ENCODE peak calls at places on chromosome 22, in ten cellular contexts. J is B cell, X is left ventricle myocardium inferior, T is esophagus muscularis mucosa, B is AG09309, D is tibial artery, R is astrocyte of the cerebellum, L is heart right ventricle, Y is fibroblast of mammary gland, O is HFFc6. Q is an unnamed sample.

GRCh38 chr22:45246060-45246985 is 5.6 kb upstream of the KIAA0930 start:
- DNase-seq in J (no peak), X (no peak), T (no peak), B (peak), D (no peak), R (peak), L (no peak), Y (peak), O (peak), Q (no peak)

GRCh38 chr22:25536578-25536977 is 27.9 kb upstream of the GRK3 start:
- DNase-seq in J (no peak), X (no peak), T (no peak), B (no peak), D (no peak), R (no peak), L (no peak), Y (no peak), O (no peak), Q (no peak)

GRCh38 chr22:33083212-33083611 is 25.0 kb upstream of the SYN3 start:
- DNase-seq in J (no peak), X (no peak), T (no peak), B (no peak), D (no peak), R (no peak), L (no peak), Y (peak), O (no peak), Q (no peak)

GRCh38 chr22:27987557-27987956 is 68.5 kb upstream of the PITPNB start:
- DNase-seq in J (no peak), X (no peak), T (no peak), B (peak), D (peak), R (peak), L (no peak), Y (peak), O (peak), Q (peak)

GRCh38 chr22:27842994-27843431 is 41.5 kb upstream of the MN1 start:
- DNase-seq in J (no peak), X (no peak), T (no peak), B (peak), D (peak), R (no peak), L (no peak), Y (peak), O (no peak), Q (no peak)

GRCh38 chr22:16651217-16651616 is 58.6 kb upstream of the CCT8L2 start:
- DNase-seq in J (no peak), X (no peak), T (no peak), B (no peak), D (no peak), R (no peak), L (no peak), Y (no peak), O (no peak), Q (no peak)

GRCh38 chr22:23086787-23087186 is 16.5 kb downstream of the GNAZ start:
- DNase-seq in J (no peak), X (no peak), T (no peak), B (no peak), D (no peak), R (no peak), L (no peak), Y (no peak), O (no peak), Q (no peak)

GRCh38 chr22:46619830-46620501 is at the start of gene GRAMD4:
- DNase-seq in J (no peak), X (peak), T (no peak), B (no peak), D (peak), R (peak), L (peak), Y (no peak), O (no peak), Q (no peak)

GRCh38 chr22:50437511-50438304 is 37.1 kb downstream of the SBF1 start:
- DNase-seq in J (peak), X (no peak), T (no peak), B (no peak), D (no peak), R (no peak), L (no peak), Y (no peak), O (no peak), Q (peak)

GRCh38 chr22:36371920-36372319 is 15.8 kb downstream of the MYH9 start:
- DNase-seq in J (no peak), X (no peak), T (no peak), B (no peak), D (no peak), R (no peak), L (no peak), Y (no peak), O (no peak), Q (no peak)

GRCh38 chr22:22167791-22168189 is 76.8 kb upstream of the VPREB1 start:
- DNase-seq in J (peak), X (no peak), T (peak), B (no peak), D (no peak), R (no peak), L (no peak), Y (no peak), O (no peak), Q (no peak)

GRCh38 chr22:17866127-17866526 is 91.9 kb upstream of the BID start:
- DNase-seq in J (no peak), X (no peak), T (no peak), B (no peak), D (no peak), R (no peak), L (no peak), Y (no peak), O (no peak), Q (no peak)

GRCh38 chr22:25051983-25052710 is 99.6 kb downstream of the KIAA1671 start:
- DNase-seq in J (no peak), X (peak), T (no peak), B (no peak), D (no peak), R (no peak), L (no peak), Y (no peak), O (no peak), Q (no peak)

GRCh38 chr22:44586337-44586990 is 88.4 kb upstream of the RTL6 start:
- DNase-seq in J (no peak), X (peak), T (no peak), B (no peak), D (no peak), R (no peak), L (no peak), Y (no peak), O (no peak), Q (peak)

GRCh38 chr22:44287121-44287693 is 25.5 kb downstream of the SHISAL1 start:
- DNase-seq in J (no peak), X (no peak), T (no peak), B (no peak), D (no peak), R (no peak), L (no peak), Y (no peak), O (no peak), Q (no peak)

GRCh38 chr22:45009881-45010531 is at the start of gene PHF21B:
- DNase-seq in J (peak), X (peak), T (no peak), B (no peak), D (no peak), R (peak), L (peak), Y (peak), O (no peak), Q (no peak)

GRCh38 chr22:47757741-47758140 is 995.3 kb downstream of the TBC1D22A start:
- DNase-seq in J (no peak), X (no peak), T (no peak), B (no peak), D (no peak), R (no peak), L (no peak), Y (no peak), O (no peak), Q (no peak)

GRCh38 chr22:50398698-50399648 is 55.8 kb downstream of the PPP6R2 start:
- DNase-seq in J (no peak), X (no peak), T (no peak), B (no peak), D (no peak), R (no peak), L (no peak), Y (no peak), O (no peak), Q (no peak)

GRCh38 chr22:32837142-32837541 is 35.6 kb downstream of the TIMP3 start:
- DNase-seq in J (no peak), X (no peak), T (no peak), B (no peak), D (no peak), R (no peak), L (no peak), Y (no peak), O (no peak), Q (no peak)

GRCh38 chr22:41524283-41524682 is 20.0 kb downstream of the POLR3H start:
- DNase-seq in J (no peak), X (peak), T (peak), B (no peak), D (peak), R (no peak), L (peak), Y (peak), O (no peak), Q (no peak)

GRCh38 chr22:20027966-20028854 is 7.3 kb downstream of the TANGO2 start:
- DNase-seq in J (no peak), X (no peak), T (no peak), B (no peak), D (no peak), R (no peak), L (no peak), Y (peak), O (peak), Q (no peak)

GRCh38 chr22:20026996-20027601 is 6.2 kb downstream of the TANGO2 start:
- DNase-seq in J (no peak), X (no peak), T (no peak), B (no peak), D (no peak), R (no peak), L (no peak), Y (no peak), O (no peak), Q (peak)

GRCh38 chr22:20024225-20025087 is 3.5 kb downstream of the TANGO2 start:
- DNase-seq in J (no peak), X (peak), T (no peak), B (no peak), D (no peak), R (no peak), L (peak), Y (no peak), O (no peak), Q (peak)

GRCh38 chr22:20025401-20026203 is 4.7 kb downstream of the TANGO2 start:
- DNase-seq in J (no peak), X (no peak), T (no peak), B (no peak), D (no peak), R (no peak), L (no peak), Y (no peak), O (no peak), Q (peak)

GRCh38 chr22:20026204-20026908 is 5.4 kb downstream of the TANGO2 start:
- DNase-seq in J (no peak), X (no peak), T (no peak), B (no peak), D (no peak), R (no peak), L (no peak), Y (no peak), O (no peak), Q (peak)
- TF ChIP-seq CTCF in J (no peak), X (no peak), T (no peak), B (no peak), D (no peak), R (no peak), L (no peak), Y (no peak), O (no peak), Q (no peak)

GRCh38 chr22:29214232-29214631 is 8.5 kb downstream of the EMID1 start:
- DNase-seq in J (no peak), X (no peak), T (no peak), B (no peak), D (no peak), R (no peak), L (no peak), Y (no peak), O (no peak), Q (no peak)
- TF ChIP-seq CTCF in J (no peak), X (no peak), T (no peak), B (no peak), D (no peak), R (no peak), L (no peak), Y (no peak), O (no peak), Q (no peak)

GRCh38 chr22:49233507-49234100 is 594.1 kb downstream of the BRD1 start:
- DNase-seq in J (no peak), X (no peak), T (peak), B (no peak), D (no peak), R (no peak), L (no peak), Y (no peak), O (no peak), Q (peak)

GRCh38 chr22:49232319-49233067 is 595.2 kb downstream of the BRD1 start:
- DNase-seq in J (no peak), X (no peak), T (peak), B (no peak), D (no peak), R (no peak), L (no peak), Y (no peak), O (no peak), Q (peak)

GRCh38 chr22:49228431-49229037 is 599.1 kb downstream of the BRD1 start:
- DNase-seq in J (no peak), X (no peak), T (peak), B (no peak), D (no peak), R (no peak), L (no peak), Y (no peak), O (no peak), Q (peak)

GRCh38 chr22:49230194-49230577 is 597.5 kb downstream of the BRD1 start:
- DNase-seq in J (no peak), X (no peak), T (no peak), B (no peak), D (no peak), R (no peak), L (no peak), Y (no peak), O (no peak), Q (peak)

GRCh38 chr22:49229483-49230193 is 598.0 kb downstream of the BRD1 start:
- DNase-seq in J (no peak), X (no peak), T (no peak), B (no peak), D (no peak), R (no peak), L (no peak), Y (no peak), O (no peak), Q (peak)
- TF ChIP-seq CTCF in J (no peak), X (no peak), T (no peak), B (no peak), D (no peak), R (no peak), L (no peak), Y (no peak), O (no peak), Q (no peak)

GRCh38 chr22:38461414-38462081 is 6.3 kb upstream of the KDELR3 start:
- DNase-seq in J (no peak), X (peak), T (no peak), B (no peak), D (peak), R (peak), L (peak), Y (peak), O (peak), Q (peak)
- TF ChIP-seq CTCF in J (no peak), X (peak), T (no peak), B (no peak), D (no peak), R (no peak), L (no peak), Y (no peak), O (no peak), Q (no peak)

DNA sequence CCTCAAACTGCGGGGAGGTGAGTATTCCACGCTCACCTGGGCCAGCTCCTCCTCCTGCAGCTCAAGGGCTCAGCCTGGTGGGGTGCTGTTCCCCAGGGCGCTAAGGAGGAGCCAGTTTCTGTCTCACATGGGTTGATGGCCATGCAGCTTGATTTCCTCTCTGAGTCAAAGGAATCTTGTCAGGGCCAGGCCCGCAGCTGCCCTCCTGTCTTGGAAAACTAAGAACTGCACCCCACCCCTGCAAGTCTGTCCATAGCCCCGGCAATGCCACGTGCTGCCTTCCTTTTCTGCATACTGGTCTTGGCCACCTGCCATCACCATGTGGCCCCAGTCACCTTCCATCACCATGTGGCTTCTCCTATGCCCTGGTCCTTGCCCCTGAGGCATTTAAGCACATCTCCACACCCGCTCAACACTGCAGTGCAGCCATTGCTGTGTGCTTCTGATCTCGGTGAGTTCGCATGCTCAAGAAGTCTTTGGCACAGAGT is 35.2 kb upstream of the CLDN5 start:
- DNase-seq in J (no peak), X (no peak), T (no peak), B (no peak), D (no peak), R (no peak), L (no peak), Y (no peak), O (no peak), Q (no peak)
- TF ChIP-seq CTCF in J (no peak), X (no peak), T (no peak), B (no peak), D (no peak), R (no peak), L (no peak), Y (no peak), O (no peak), Q (no peak)

GRCh38 chr22:39622881-39623367 is 52.4 kb downstream of the CACNA1I start:
- DNase-seq in J (peak), X (peak), T (no peak), B (no peak), D (no peak), R (no peak), L (peak), Y (peak), O (no peak), Q (no peak)
- TF ChIP-seq CTCF in J (peak), X (peak), T (peak), B (peak), D (no peak), R (peak), L (peak), Y (peak), O (peak), Q (peak)

DNA sequence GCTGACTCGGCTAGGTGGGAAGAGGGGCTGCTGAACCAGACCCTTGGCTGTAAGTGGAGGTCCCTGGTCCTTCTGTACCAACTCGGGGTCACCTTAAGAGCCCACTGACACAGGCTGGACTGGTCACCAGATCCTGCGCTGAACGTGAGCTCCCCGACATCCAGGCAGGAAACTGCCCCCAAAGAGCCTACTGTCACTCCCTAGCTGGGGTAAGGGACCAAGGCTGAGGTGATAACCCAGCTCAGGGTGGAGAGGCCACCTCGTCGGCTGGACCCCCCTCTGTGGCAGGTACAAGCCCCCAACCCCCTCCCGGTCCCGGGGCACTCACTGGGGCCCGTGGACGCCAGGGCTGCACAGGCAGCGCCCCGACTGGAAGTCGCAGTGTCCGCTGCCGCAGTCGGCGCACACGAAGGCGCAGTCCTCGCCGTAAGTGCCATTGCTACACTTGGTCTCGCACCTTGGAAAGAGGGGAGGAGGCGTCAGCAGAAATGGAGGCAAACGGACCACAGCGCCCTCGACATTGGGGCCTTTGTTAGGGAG is 7.5 kb downstream of the SCARF2 start:
- DNase-seq in J (peak), X (no peak), T (no peak), B (no peak), D (no peak), R (no peak), L (no peak), Y (no peak), O (no peak), Q (peak)
- TF ChIP-seq CTCF in J (no peak), X (no peak), T (no peak), B (no peak), D (no peak), R (no peak), L (no peak), Y (no peak), O (no peak), Q (no peak)

GRCh38 chr22:37802310-37803194 is 5.2 kb upstream of the GCAT start:
- DNase-seq in J (peak), X (peak), T (no peak), B (no peak), D (peak), R (no peak), L (peak), Y (no peak), O (no peak), Q (no peak)
- TF ChIP-seq CTCF in J (no peak), X (no peak), T (no peak), B (no peak), D (no peak), R (no peak), L (no peak), Y (no peak), O (no peak), Q (peak)

GRCh38 chr22:29700949-29701927 is 18.6 kb upstream of the CABP7 start:
- DNase-seq in J (no peak), X (no peak), T (no peak), B (no peak), D (no peak), R (no peak), L (no peak), Y (peak), O (peak), Q (no peak)
- TF ChIP-seq CTCF in J (no peak), X (no peak), T (no peak), B (no peak), D (no peak), R (peak), L (no peak), Y (peak), O (peak), Q (peak)

GRCh38 chr22:31495343-31495742 is 993 bp upstream of the SFI1 start:
- DNase-seq in J (no peak), X (no peak), T (no peak), B (no peak), D (no peak), R (no peak), L (no peak), Y (no peak), O (no peak), Q (no peak)
- TF ChIP-seq CTCF in J (no peak), X (no peak), T (no peak), B (no peak), D (no peak), R (no peak), L (no peak), Y (no peak), O (no peak), Q (no peak)